ENCODE peak calls at places on chromosomes 3 and 15, in six cellular contexts. H is stomach; U is HCT116; X is breast epithelium; B is effector memory CD4-positive, alpha-beta T cell; R is adrenal gland. Z is an unnamed sample.

GRCh38 chr3:196995646-196996355 is 27.2 kb upstream of the PIGZ start:
- DNase-seq in H (no peak), U (no peak), X (no peak), B (no peak), R (no peak), Z (no peak)

GRCh38 chr15:65086680-65087111 is 10.2 kb downstream of the KBTBD13 start:
- DNase-seq in H (no peak), U (no peak), X (peak), B (no peak), R (peak), Z (no peak)

GRCh38 chr15:49718234-49718633 is 97.4 kb downstream of the DTWD1 start:
- DNase-seq in H (no peak), U (no peak), X (no peak), B (no peak), R (no peak), Z (no peak)

GRCh38 chr15:85479071-85479647 is 98.8 kb downstream of the AKAP13 start:
- DNase-seq in H (no peak), U (no peak), X (peak), B (no peak), R (no peak), Z (no peak)

GRCh38 chr15:67833504-67834248 is 6.2 kb downstream of the RNU6-1 start:
- DNase-seq in H (peak), U (no peak), X (no peak), B (no peak), R (peak), Z (no peak)

GRCh38 chr15:74723754-74724334 is 1.5 kb downstream of the CYP1A1 start:
- DNase-seq in H (no peak), U (peak), X (no peak), B (no peak), R (no peak), Z (no peak)

GRCh38 chr3:67384790-67385397 is 269.5 kb downstream of the SUCLG2 start:
- DNase-seq in H (peak), U (peak), X (no peak), B (peak), R (peak), Z (no peak)

GRCh38 chr3:192902481-192903023 is 15.1 kb downstream of the MB21D2 start:
- DNase-seq in H (peak), U (no peak), X (no peak), B (no peak), R (no peak), Z (no peak)

GRCh38 chr15:37038036-37038715 is 62.2 kb downstream of the MEIS2 start:
- DNase-seq in H (no peak), U (no peak), X (no peak), B (no peak), R (no peak), Z (no peak)

GRCh38 chr15:76006136-76006778 is 6.0 kb downstream of the NRG4 start:
- DNase-seq in H (no peak), U (no peak), X (no peak), B (no peak), R (peak), Z (peak)

GRCh38 chr15:59298255-59298856 is 74.3 kb downstream of the MYO1E start:
- DNase-seq in H (no peak), U (peak), X (no peak), B (no peak), R (no peak), Z (no peak)

GRCh38 chr15:59299919-59300617 is 72.6 kb downstream of the MYO1E start:
- DNase-seq in H (peak), U (peak), X (peak), B (peak), R (peak), Z (peak)

GRCh38 chr15:59298876-59299275 is 73.8 kb downstream of the MYO1E start:
- DNase-seq in H (no peak), U (no peak), X (no peak), B (no peak), R (no peak), Z (no peak)

GRCh38 chr15:59301527-59301926 is 71.1 kb downstream of the MYO1E start:
- DNase-seq in H (no peak), U (no peak), X (no peak), B (no peak), R (no peak), Z (no peak)

GRCh38 chr15:59300618-59301139 is 72.0 kb downstream of the MYO1E start:
- DNase-seq in H (peak), U (no peak), X (no peak), B (no peak), R (no peak), Z (peak)
- H3K4me3 ChIP-seq in H (no peak), U (peak), X (no peak), B (peak), R (no peak), Z (no peak)

GRCh38 chr3:177356113-177356512 is 158.8 kb upstream of the TBL1XR1 start:
- DNase-seq in H (no peak), U (no peak), X (no peak), B (no peak), R (no peak), Z (no peak)

GRCh38 chr3:177358085-177358967 is 161.0 kb upstream of the TBL1XR1 start:
- DNase-seq in H (peak), U (peak), X (peak), B (peak), R (peak), Z (peak)

GRCh38 chr3:177358968-177359600 is 161.8 kb upstream of the TBL1XR1 start:
- DNase-seq in H (peak), U (peak), X (peak), B (no peak), R (peak), Z (no peak)

GRCh38 chr3:177359601-177360357 is 162.5 kb upstream of the TBL1XR1 start:
- DNase-seq in H (peak), U (peak), X (peak), B (peak), R (peak), Z (peak)

GRCh38 chr3:177357352-177358084 is 160.2 kb upstream of the TBL1XR1 start:
- DNase-seq in H (peak), U (peak), X (no peak), B (no peak), R (peak), Z (no peak)
- H3K4me3 ChIP-seq in H (no peak), U (peak), X (no peak), B (peak), R (peak), Z (peak)

GRCh38 chr15:58686286-58686685 is 63.2 kb downstream of the ADAM10 start:
- DNase-seq in H (no peak), U (no peak), X (no peak), B (no peak), R (no peak), Z (no peak)
- H3K4me3 ChIP-seq in H (no peak), U (no peak), X (no peak), B (no peak), R (no peak), Z (no peak)

DNA sequence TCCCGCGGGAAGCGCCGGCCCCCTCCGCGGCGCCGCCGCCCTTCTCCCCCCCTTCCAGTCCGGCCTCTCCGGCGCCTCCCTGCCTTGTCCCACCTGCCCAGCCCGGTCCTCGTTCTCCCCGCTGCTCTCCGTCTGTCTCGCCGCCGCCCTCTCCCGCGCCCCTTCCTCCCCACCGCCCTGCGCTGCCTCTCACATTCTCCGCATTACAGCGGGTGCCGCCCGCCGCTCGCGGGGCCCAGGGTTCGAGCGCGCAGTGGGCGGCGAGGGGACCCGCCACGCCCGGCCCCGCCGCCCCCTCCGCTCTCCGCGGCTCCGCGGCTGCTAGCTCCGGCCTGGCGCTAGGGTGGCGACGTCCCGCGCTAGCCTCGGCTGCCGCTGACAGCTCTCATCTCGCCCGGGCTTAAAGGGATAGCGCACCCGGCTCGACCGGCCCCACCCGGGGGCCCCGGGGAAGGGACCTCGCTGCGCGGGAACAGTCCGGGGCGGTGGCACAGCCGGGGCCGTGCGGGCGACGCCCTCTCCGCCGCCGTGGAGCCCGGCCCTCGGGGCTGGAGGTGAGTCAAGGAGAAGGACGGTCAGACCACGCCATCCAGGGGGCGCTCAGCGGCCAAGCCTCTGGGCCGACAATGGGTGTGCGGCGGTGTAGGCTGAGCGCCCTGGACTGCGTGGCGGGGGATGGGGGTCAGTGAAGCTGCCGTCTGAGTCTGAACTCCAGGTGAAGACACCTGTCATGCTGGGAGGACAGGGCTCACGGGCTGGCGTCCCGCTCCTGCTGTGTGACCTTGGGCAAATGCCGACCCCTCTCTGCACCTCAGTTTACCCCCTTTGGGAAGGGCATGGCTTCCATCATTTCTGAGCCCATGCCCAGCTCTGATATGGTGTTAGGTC is 187.4 kb upstream of the LINGO1 start:
- DNase-seq in H (no peak), U (peak), X (no peak), B (no peak), R (no peak), Z (no peak)
- H3K4me3 ChIP-seq in H (peak), U (peak), X (peak), B (no peak), R (peak), Z (no peak)